ENCODE peak calls at places on chromosomes 13 and 19, in four cellular contexts. One of them, this sample, is unnamed.

GRCh38 chr13:21078501-21078900 is 17.1 kb upstream of the LATS2 start:
- DNase-seq in tibial artery: no peak
- DNase-seq in fibroblast of pulmonary artery: no peak
- DNase-seq in omental fat pad: no peak
- DNase-seq in this sample: no peak

GRCh38 chr13:73337511-73337910 is 278.7 kb downstream of the KLF5 start:
- DNase-seq in fibroblast of pulmonary artery: no peak
- DNase-seq in omental fat pad: no peak
- DNase-seq in tibial artery: no peak
- DNase-seq in this sample: no peak

GRCh38 chr19:39372047-39372802 is 18.7 kb downstream of the PAF1 start:
- DNase-seq in tibial artery: peak; percentile 93
- DNase-seq in fibroblast of pulmonary artery: peak; percentile 98
- DNase-seq in omental fat pad: no peak
- DNase-seq in this sample: no peak

GRCh38 chr13:39676315-39676876 is 20.9 kb downstream of the COG6 start:
- DNase-seq in omental fat pad: no peak
- DNase-seq in tibial artery: no peak
- DNase-seq in fibroblast of pulmonary artery: peak; percentile 75
- DNase-seq in this sample: no peak

GRCh38 chr19:30171138-30171635 is 201.0 kb upstream of the ZNF536 start:
- DNase-seq in omental fat pad: no peak
- DNase-seq in fibroblast of pulmonary artery: no peak
- DNase-seq in tibial artery: no peak
- DNase-seq in this sample: no peak

GRCh38 chr19:23481043-23481442 is 85.8 kb upstream of the ZNF91 start:
- DNase-seq in fibroblast of pulmonary artery: no peak
- DNase-seq in omental fat pad: no peak
- DNase-seq in tibial artery: no peak
- DNase-seq in this sample: no peak

GRCh38 chr19:31349160-31349881 is at the start of gene TSHZ3:
- DNase-seq in tibial artery: peak; percentile 90
- DNase-seq in fibroblast of pulmonary artery: peak; percentile 92
- DNase-seq in omental fat pad: no peak
- DNase-seq in this sample: peak; percentile 76

GRCh38 chr13:55190996-55191395 is 1949.7 kb upstream of the PRR20A start:
- DNase-seq in omental fat pad: no peak
- DNase-seq in tibial artery: no peak
- DNase-seq in fibroblast of pulmonary artery: no peak
- DNase-seq in this sample: no peak

GRCh38 chr13:54110597-54110996 is 1082.0 kb downstream of the OLFM4 start:
- DNase-seq in tibial artery: no peak
- DNase-seq in fibroblast of pulmonary artery: no peak
- DNase-seq in omental fat pad: no peak
- DNase-seq in this sample: no peak

GRCh38 chr13:112175162-112176075 is 108.5 kb downstream of the SOX1 start:
- DNase-seq in omental fat pad: no peak
- DNase-seq in tibial artery: no peak
- DNase-seq in fibroblast of pulmonary artery: no peak
- DNase-seq in this sample: no peak

GRCh38 chr19:19134687-19135158 is 3.6 kb downstream of the TMEM161A start:
- DNase-seq in fibroblast of pulmonary artery: no peak
- DNase-seq in tibial artery: no peak
- DNase-seq in omental fat pad: no peak
- DNase-seq in this sample: no peak

GRCh38 chr19:55092423-55093318 is 17.0 kb downstream of the EPS8L1 start:
- DNase-seq in tibial artery: no peak
- DNase-seq in omental fat pad: no peak
- DNase-seq in fibroblast of pulmonary artery: no peak
- DNase-seq in this sample: no peak

GRCh38 chr13:47846886-47847285 is 154.2 kb downstream of the SUCLA2 start:
- DNase-seq in tibial artery: no peak
- DNase-seq in fibroblast of pulmonary artery: no peak
- DNase-seq in omental fat pad: no peak
- DNase-seq in this sample: no peak

GRCh38 chr19:43690890-43691289 is 20.9 kb upstream of the PLAUR start:
- DNase-seq in omental fat pad: no peak
- DNase-seq in fibroblast of pulmonary artery: no peak
- DNase-seq in tibial artery: no peak
- DNase-seq in this sample: no peak

GRCh38 chr13:110233181-110233641 is 73.7 kb downstream of the COL4A1 start:
- DNase-seq in omental fat pad: no peak
- DNase-seq in tibial artery: peak; percentile 90
- DNase-seq in fibroblast of pulmonary artery: peak; percentile 98
- DNase-seq in this sample: no peak

GRCh38 chr13:32211788-32212187 is 103.4 kb downstream of the ZAR1L start:
- DNase-seq in fibroblast of pulmonary artery: peak; percentile 73
- DNase-seq in tibial artery: no peak
- DNase-seq in omental fat pad: no peak
- DNase-seq in this sample: no peak

GRCh38 chr13:86870388-86870966 is 800.7 kb upstream of the SLITRK5 start:
- DNase-seq in omental fat pad: no peak
- DNase-seq in tibial artery: no peak
- DNase-seq in fibroblast of pulmonary artery: peak; percentile 24
- DNase-seq in this sample: no peak

GRCh38 chr19:31110331-31110730 is 238.9 kb downstream of the TSHZ3 start:
- DNase-seq in tibial artery: no peak
- DNase-seq in omental fat pad: no peak
- DNase-seq in fibroblast of pulmonary artery: peak; percentile 65
- DNase-seq in this sample: no peak

DNA sequence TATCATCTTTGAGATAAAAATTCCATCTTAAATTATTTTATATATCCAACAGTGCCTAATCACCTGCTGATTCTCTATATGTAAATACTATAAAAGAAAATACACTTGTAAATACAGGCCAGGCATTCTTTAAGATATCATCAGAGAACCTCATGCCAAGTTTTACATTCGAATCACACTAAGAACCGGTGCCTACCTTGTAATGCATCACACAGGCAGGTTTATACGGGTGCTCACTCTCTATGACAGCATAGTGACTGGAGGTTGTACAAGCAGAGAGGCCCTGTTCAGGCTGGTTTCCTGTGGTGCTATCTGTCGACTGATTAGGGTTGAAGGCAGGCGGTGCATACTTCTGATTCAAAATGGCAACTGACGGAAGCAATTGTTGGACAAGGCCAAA is 141.3 kb upstream of the FBXL3 start:
- DNase-seq in fibroblast of pulmonary artery: no peak
- DNase-seq in tibial artery: no peak
- DNase-seq in omental fat pad: no peak
- DNase-seq in this sample: no peak
- TF ChIP-seq CTCF in fibroblast of pulmonary artery: no peak
- TF ChIP-seq CTCF in tibial artery: no peak
- TF ChIP-seq CTCF in omental fat pad: no peak
- TF ChIP-seq CTCF in this sample: no peak

DNA sequence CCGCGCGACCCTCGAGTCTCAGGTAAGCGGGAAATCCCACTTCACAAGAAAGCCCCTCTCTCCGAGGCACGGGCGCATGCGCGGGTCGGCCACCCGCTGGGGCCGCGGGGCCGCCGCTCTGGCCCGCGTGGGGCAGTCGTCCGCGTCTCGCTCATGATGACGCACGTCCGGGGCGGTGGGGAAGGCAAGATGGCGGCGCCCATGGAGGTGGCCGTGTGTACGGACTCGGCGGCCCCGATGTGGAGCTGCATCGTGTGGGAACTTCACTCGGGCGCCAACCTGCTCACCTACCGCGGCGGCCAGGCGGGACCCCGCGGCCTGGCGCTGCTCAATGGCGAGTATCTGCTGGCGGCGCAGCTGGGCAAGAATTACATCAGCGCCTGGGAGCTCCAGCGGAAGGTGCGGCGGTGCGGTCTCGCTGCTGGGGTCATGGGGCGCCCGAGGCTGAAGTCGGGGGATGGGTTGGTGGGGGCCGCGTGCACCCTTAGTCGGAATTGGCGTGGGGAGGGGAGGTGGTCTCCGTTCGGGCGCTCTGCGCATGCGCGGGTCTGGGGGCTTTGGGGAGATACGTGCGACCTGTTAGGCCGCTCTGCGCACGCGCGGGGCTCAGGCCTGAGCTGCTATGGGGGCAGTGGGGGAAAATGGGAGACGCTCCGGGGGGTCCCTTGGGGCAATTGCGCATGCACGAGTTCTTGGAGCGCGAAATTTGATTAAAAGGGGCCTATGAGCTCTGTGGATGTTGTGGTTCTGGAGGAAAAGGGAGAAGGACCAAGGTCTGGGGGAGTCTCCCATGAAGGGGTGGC is at the start of gene WDR18:
- DNase-seq in fibroblast of pulmonary artery: peak; percentile 87
- DNase-seq in omental fat pad: peak; percentile 88
- DNase-seq in tibial artery: peak; percentile 96
- DNase-seq in this sample: peak; percentile 91
- TF ChIP-seq CTCF in fibroblast of pulmonary artery: no peak
- TF ChIP-seq CTCF in omental fat pad: no peak
- TF ChIP-seq CTCF in tibial artery: peak; percentile 44
- TF ChIP-seq CTCF in this sample: peak; percentile 11

DNA sequence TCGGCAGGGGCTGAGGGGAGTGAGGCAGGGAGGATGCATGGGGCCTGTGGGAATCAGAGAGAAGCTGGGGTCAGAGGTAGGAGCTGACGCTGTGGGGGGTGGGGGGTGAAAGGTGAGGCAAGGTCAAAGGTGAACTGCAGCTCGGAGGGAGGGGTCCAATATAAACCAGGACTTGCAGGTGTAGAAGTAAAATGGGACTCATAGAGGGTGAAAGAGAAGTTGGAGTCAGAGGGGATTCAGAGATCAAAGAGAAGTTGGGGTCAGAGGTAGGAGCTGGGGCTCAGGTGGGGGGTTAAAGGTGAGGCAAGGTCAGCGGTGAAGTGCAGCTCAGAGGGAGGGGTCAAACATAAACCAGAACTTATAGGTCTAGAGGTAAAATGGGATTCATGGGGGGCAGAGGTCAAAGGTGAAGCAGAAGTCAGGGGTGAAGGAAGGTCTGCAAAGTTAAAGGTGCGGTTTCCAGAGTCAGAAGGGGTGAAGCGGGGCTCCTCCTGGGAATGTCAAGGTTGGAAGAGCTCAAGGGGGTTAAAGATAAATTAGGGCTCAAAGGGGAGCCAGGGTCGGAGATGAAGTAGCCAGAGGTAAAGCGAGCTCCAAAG is 7.6 kb downstream of the TUBB4A start:
- DNase-seq in fibroblast of pulmonary artery: no peak
- DNase-seq in tibial artery: no peak
- DNase-seq in omental fat pad: no peak
- DNase-seq in this sample: no peak
- TF ChIP-seq CTCF in fibroblast of pulmonary artery: no peak
- TF ChIP-seq CTCF in tibial artery: no peak
- TF ChIP-seq CTCF in omental fat pad: no peak
- TF ChIP-seq CTCF in this sample: no peak

GRCh38 chr13:84946144-84946543 is 853.1 kb downstream of the SLITRK6 start:
- DNase-seq in tibial artery: no peak
- DNase-seq in omental fat pad: no peak
- DNase-seq in fibroblast of pulmonary artery: peak; percentile 4
- DNase-seq in this sample: no peak

DNA sequence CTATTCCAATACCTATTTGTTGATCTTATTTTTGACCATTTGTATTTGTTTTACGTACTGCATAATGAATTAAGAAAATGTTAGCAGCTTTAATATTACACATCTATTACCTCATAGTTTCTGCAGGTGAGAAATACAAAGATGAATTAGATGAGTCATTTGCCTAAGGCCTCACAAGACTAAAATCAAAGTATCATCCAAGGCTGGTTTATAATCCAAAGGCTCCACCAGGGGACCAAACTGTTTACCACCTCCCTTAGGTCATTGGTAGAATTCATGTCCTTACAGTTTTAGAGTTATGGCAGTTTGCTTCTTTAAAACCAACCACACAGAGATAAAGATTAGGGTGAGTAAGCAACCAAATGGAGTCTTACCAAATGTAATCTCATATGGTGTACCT is 848.1 kb downstream of the SLITRK6 start:
- DNase-seq in fibroblast of pulmonary artery: no peak
- DNase-seq in omental fat pad: no peak
- DNase-seq in tibial artery: no peak
- DNase-seq in this sample: no peak
- TF ChIP-seq CTCF in fibroblast of pulmonary artery: no peak
- TF ChIP-seq CTCF in omental fat pad: no peak
- TF ChIP-seq CTCF in tibial artery: no peak
- TF ChIP-seq CTCF in this sample: no peak

DNA sequence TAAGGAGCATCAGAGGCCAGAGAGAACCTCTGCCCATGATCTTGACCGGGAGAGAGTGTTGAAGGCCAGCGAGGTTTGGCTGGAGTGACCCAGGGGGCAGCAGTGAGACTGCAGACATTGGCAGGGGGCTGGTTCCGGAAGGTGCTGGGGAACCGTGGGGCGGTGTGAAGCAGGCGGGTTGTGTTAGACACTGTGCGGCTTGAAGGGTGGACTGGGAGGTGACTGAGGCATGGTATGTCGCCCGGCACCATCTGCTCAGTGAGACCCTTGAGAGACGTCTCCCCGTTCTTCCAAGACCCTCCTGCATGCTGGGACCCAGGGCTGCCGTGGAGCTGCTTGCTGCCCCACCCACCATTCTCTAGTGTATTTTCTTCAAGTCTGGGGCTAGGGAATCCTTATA is 24.6 kb downstream of the CARM1 start:
- DNase-seq in omental fat pad: no peak
- DNase-seq in fibroblast of pulmonary artery: no peak
- DNase-seq in tibial artery: no peak
- DNase-seq in this sample: no peak
- TF ChIP-seq CTCF in omental fat pad: no peak
- TF ChIP-seq CTCF in fibroblast of pulmonary artery: no peak
- TF ChIP-seq CTCF in tibial artery: no peak
- TF ChIP-seq CTCF in this sample: no peak

GRCh38 chr13:33722216-33722900 is 95.6 kb upstream of the RFC3 start:
- DNase-seq in tibial artery: no peak
- DNase-seq in omental fat pad: no peak
- DNase-seq in fibroblast of pulmonary artery: peak; percentile 28
- DNase-seq in this sample: no peak

GRCh38 chr13:33725340-33725739 is 92.6 kb upstream of the RFC3 start:
- DNase-seq in tibial artery: no peak
- DNase-seq in fibroblast of pulmonary artery: no peak
- DNase-seq in omental fat pad: no peak
- DNase-seq in this sample: no peak

GRCh38 chr13:33723365-33723764 is 94.6 kb upstream of the RFC3 start:
- DNase-seq in fibroblast of pulmonary artery: peak; percentile 36
- DNase-seq in tibial artery: no peak
- DNase-seq in omental fat pad: no peak
- DNase-seq in this sample: no peak

GRCh38 chr13:33721719-33722118 is 96.2 kb upstream of the RFC3 start:
- DNase-seq in fibroblast of pulmonary artery: peak; percentile 64
- DNase-seq in tibial artery: no peak
- DNase-seq in omental fat pad: no peak
- DNase-seq in this sample: no peak

DNA sequence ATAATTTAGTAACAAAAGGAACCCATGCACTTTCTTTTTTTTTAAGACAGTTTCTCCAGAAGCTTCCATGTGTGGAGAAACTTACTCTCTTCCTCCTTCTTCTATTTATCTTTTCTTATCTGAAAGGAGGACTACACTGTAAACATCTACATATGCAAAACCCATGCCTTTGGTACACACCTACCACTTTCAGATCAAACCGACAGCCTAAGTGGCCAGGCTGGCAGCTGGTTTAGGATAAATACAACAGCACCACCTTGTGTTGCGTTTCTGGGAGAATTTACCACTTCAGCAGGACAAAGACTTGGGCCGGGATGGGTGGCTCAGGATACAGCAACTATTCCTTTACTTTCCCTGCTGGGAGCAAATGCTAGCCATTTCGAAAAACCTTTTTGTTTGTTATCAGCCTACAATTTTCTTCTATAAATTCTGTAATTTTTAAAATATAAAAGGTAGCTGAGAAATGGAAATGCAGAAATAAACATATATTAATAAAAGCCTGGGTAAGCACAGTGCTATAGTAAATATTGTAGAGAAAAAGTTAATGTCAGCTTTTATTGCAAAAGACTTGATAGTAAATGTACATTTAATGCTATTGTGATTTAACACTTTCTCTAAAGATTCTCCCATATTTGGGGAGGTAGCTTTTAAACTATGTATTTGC is 94.0 kb upstream of the RFC3 start:
- DNase-seq in omental fat pad: peak; percentile 41
- DNase-seq in fibroblast of pulmonary artery: peak; percentile 94
- DNase-seq in tibial artery: peak; percentile 82
- DNase-seq in this sample: peak; percentile 40
- TF ChIP-seq CTCF in omental fat pad: no peak
- TF ChIP-seq CTCF in fibroblast of pulmonary artery: peak; percentile 79
- TF ChIP-seq CTCF in tibial artery: peak; percentile 70
- TF ChIP-seq CTCF in this sample: peak; percentile 47